ENCODE peak calls at places on chromosomes 7 and 10, in seven cellular contexts. V is esophagus muscularis mucosa, C is heart right ventricle, H is cardiac fibroblast, A is mammary epithelial cell, Q is IMR-90, S is spleen. X is an unnamed sample.

GRCh38 chr7:45082831-45083331 is 5.9 kb downstream of the NACAD start:
- DNase-seq in V (no peak), C (no peak), H (no peak), A (no peak), Q (no peak), S (no peak), X (no peak)

GRCh38 chr7:2709553-2710165 is 21.7 kb downstream of the AMZ1 start:
- DNase-seq in V (no peak), C (peak), H (peak), A (peak), Q (peak), S (peak), X (no peak)

GRCh38 chr10:6182454-6183098 is 20.2 kb upstream of the PFKFB3 start:
- DNase-seq in V (no peak), C (no peak), H (no peak), A (no peak), Q (no peak), S (peak), X (no peak)

GRCh38 chr7:1105189-1105588 is 17.3 kb downstream of the GPER1 start:
- DNase-seq in V (no peak), C (no peak), H (no peak), A (no peak), Q (no peak), S (peak), X (no peak)

GRCh38 chr7:142720981-142721380 is 28.3 kb upstream of the PRSS1 start:
- DNase-seq in V (no peak), C (no peak), H (no peak), A (no peak), Q (no peak), S (no peak), X (no peak)

GRCh38 chr10:52526251-52526823 is 212.3 kb downstream of the DKK1 start:
- DNase-seq in V (no peak), C (no peak), H (peak), A (peak), Q (peak), S (no peak), X (no peak)

GRCh38 chr10:125162181-125162906 is 2.0 kb upstream of the CTBP2 start:
- DNase-seq in V (no peak), C (no peak), H (no peak), A (no peak), Q (no peak), S (no peak), X (no peak)

GRCh38 chr10:77041636-77042258 is 595.9 kb downstream of the KCNMA1 start:
- DNase-seq in V (no peak), C (no peak), H (peak), A (no peak), Q (no peak), S (no peak), X (no peak)

GRCh38 chr10:44293842-44294241 is 91.1 kb downstream of the CXCL12 start:
- DNase-seq in V (peak), C (peak), H (peak), A (no peak), Q (peak), S (no peak), X (no peak)

GRCh38 chr10:109962247-109962646 is 38.9 kb upstream of the XPNPEP1 start:
- DNase-seq in V (no peak), C (no peak), H (peak), A (no peak), Q (peak), S (no peak), X (no peak)

GRCh38 chr10:70115948-70116682 is 16.5 kb downstream of the AIFM2 start:
- DNase-seq in V (no peak), C (peak), H (peak), A (peak), Q (peak), S (peak), X (no peak)

GRCh38 chr10:115827180-115827579 is 445.8 kb downstream of the GFRA1 start:
- DNase-seq in V (no peak), C (no peak), H (peak), A (no peak), Q (peak), S (no peak), X (peak)

DNA sequence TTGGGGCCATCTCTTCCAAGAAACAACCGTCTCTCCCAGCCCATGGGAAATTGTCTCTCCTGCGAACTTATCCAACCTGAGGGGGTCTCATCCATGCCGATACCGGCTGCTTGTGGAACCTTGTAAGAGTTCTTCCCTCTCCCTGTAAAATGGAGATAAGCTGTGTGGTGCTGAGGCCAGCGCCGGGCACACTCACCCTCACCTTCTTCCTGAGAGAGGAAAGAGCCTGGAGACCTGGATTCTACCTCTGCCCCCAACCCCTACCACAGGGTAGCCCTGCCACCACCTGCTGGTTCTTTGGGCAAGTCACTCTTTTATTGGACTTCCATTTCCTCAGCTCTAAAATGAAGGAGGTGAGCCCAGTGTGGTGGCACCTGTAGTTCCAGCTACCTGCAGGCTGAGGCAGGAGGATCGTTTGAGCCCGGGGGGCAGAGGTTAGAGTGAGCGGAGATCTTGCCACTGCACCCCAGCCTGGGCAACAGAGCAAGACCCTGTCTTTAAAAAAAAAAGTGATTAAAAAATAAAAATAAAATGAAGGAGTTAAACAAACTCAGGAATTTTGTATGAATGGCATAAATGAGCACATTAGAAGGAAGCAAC is 38.4 kb upstream of the PSAP start:
- DNase-seq in V (no peak), C (no peak), H (no peak), A (no peak), Q (no peak), S (no peak), X (no peak)
- TF ChIP-seq CTCF in V (no peak), C (no peak), H (no peak), A (no peak), Q (no peak), S (no peak), X (no peak)

GRCh38 chr7:7180725-7181428 is 1.5 kb upstream of the C1GALT1 start:
- DNase-seq in V (no peak), C (no peak), H (peak), A (no peak), Q (no peak), S (no peak), X (no peak)
- H3K4me3 ChIP-seq in V (peak), C (peak), H (no peak), A (no peak), Q (no peak), S (no peak), X (peak)

DNA sequence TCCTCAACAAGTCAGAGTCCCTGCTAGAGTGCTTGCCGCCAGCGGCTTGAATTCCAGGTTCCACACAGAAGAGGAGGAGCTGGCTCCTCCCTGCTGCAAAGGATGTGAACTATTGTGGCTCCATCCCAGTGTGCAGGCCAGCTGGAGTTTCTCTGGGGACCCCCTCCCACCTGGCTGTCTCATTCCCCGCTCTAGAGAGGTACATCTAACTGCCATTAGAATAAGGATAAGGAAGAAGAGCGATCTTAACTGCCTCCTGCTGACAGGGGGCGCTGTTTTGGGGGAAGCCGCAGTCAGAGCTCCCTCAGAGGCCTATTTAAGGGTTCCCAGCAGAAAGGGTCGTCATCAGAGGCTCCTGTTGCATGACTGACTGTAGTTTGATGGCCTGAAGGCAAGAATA is 40.8 kb upstream of the HECW1 start:
- DNase-seq in V (no peak), C (no peak), H (peak), A (no peak), Q (peak), S (no peak), X (no peak)
- TF ChIP-seq CTCF in V (no peak), C (peak), H (peak), A (peak), Q (peak), S (no peak), X (peak)

DNA sequence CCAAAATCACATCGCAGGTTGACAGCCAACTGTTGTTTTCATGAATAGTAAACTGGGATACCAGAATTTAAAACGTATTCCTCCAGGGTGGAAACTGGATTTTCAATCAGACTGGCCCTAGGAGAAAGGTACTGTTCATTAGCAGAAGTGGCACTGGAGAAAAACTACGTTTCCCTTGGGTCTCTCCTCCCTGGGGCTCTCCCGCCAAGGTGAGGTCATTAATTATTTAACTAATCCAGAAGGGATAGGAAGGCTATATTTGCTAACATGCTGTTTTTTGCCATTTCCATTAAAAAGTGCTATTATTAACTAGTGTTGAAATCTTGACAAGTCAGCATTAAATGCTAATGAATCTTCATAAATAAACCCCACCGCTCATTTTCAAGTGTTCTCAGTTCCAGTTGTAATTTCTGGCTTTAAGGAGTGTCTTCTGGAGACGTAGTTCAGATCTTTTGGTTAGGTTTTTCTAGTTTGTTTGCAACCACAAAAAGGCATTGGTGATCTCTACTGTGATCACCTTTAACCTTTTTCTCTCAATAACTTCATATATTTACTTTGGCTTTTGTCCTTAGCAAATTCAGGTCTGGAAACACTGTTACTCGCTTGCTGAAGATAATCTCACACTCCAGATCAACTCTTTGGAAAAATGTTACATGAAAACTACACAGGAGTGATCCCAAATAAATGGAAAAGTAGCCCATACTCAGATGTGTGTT is 25.0 kb downstream of the RHEB start:
- DNase-seq in V (no peak), C (no peak), H (no peak), A (no peak), Q (no peak), S (no peak), X (no peak)
- H3K4me3 ChIP-seq in V (no peak), C (no peak), H (no peak), A (no peak), Q (no peak), S (no peak), X (no peak)

DNA sequence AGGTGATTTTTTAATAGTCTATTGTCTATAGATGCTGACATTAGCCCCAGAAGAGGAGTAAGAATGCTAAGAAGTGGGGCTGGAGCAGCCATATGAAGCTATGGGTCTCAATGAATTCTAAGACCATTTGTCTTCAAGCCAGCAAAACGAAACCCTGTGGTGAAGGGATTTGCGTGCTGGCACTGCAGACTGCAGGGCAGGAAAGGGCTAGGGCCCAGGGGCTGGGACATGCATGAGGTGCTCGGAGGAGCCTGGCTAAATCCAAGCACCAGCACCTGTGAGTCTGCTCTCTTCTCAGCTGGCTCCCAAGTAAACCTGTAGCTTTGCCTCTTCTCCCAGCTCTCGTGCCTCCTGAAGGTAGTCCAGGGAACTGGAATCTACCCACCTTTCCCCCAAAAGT is 1.3 kb upstream of the NDST2 start:
- DNase-seq in V (no peak), C (no peak), H (no peak), A (no peak), Q (no peak), S (peak), X (no peak)
- TF ChIP-seq CTCF in V (no peak), C (no peak), H (no peak), A (no peak), Q (no peak), S (no peak), X (no peak)

GRCh38 chr7:130397472-130397871 is 17.2 kb downstream of the CPA1 start:
- DNase-seq in V (no peak), C (no peak), H (no peak), A (no peak), Q (no peak), S (no peak), X (no peak)

GRCh38 chr7:130394421-130395188 is 14.3 kb downstream of the CPA1 start:
- DNase-seq in V (peak), C (no peak), H (no peak), A (no peak), Q (no peak), S (no peak), X (no peak)

GRCh38 chr7:130398751-130399150 is 18.5 kb downstream of the CPA1 start:
- DNase-seq in V (no peak), C (no peak), H (no peak), A (no peak), Q (no peak), S (no peak), X (no peak)

GRCh38 chr7:130400120-130400572 is 19.9 kb downstream of the CPA1 start:
- DNase-seq in V (no peak), C (no peak), H (peak), A (no peak), Q (peak), S (no peak), X (no peak)

GRCh38 chr7:130397056-130397455 is 16.8 kb downstream of the CPA1 start:
- DNase-seq in V (no peak), C (no peak), H (no peak), A (no peak), Q (no peak), S (no peak), X (no peak)
- H3K4me3 ChIP-seq in V (no peak), C (no peak), H (no peak), A (no peak), Q (no peak), S (no peak), X (no peak)

DNA sequence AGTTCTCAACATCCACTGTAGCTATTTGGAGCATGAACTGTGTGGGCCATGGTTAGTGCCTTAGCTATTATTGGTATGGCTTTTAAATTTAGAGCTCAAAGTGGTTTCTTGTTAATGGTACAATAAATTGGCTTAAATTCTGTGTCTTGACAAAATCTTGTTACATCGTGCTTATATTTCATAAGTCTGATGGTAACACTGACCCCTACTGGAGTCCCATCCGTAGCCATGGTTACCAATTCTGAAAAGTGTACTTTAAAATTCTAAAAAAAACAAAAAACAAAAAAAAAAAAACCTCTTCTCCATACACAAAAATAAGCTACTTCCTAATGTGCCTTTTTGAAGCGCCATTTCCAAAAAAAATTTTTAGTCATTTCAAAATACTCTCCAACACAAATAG is 6.4 kb upstream of the RPP30 start:
- DNase-seq in V (no peak), C (no peak), H (peak), A (no peak), Q (peak), S (no peak), X (no peak)
- TF ChIP-seq CTCF in V (no peak), C (no peak), H (peak), A (peak), Q (peak), S (no peak), X (peak)